ENCODE peak calls at places on chromosome 1, in ten cellular contexts. U is spleen; N is testis; W is heart left ventricle; P is CD8-positive, alpha-beta T cell; X is A673; I is suprapubic skin; Z is aorta; B is IMR-90; M is prostate gland. V is an unnamed sample.

GRCh38 chr1:184649500-184649899 is 105.2 kb downstream of the EDEM3 start:
- DNase-seq in U (no peak), N (no peak), W (no peak), P (no peak), X (no peak), I (no peak), Z (no peak), B (peak), M (no peak), V (no peak)

GRCh38 chr1:226308166-226308722 is 720 bp downstream of the LIN9 start:
- DNase-seq in U (no peak), N (peak), W (no peak), P (no peak), X (peak), I (peak), Z (no peak), B (no peak), M (peak), V (no peak)

GRCh38 chr1:3052501-3052900 is 16.5 kb upstream of the PRDM16 start:
- DNase-seq in U (no peak), N (no peak), W (peak), P (no peak), X (no peak), I (peak), Z (peak), B (no peak), M (no peak), V (peak)

GRCh38 chr1:221715321-221716169 is 26.3 kb downstream of the DUSP10 start:
- DNase-seq in U (no peak), N (no peak), W (no peak), P (no peak), X (peak), I (no peak), Z (no peak), B (peak), M (peak), V (no peak)

GRCh38 chr1:220370041-220370700 is 97.9 kb upstream of the RAB3GAP2 start:
- DNase-seq in U (no peak), N (no peak), W (no peak), P (no peak), X (peak), I (no peak), Z (no peak), B (peak), M (no peak), V (no peak)

GRCh38 chr1:27341525-27342252 is at the start of gene SYTL1:
- DNase-seq in U (peak), N (no peak), W (peak), P (peak), X (peak), I (no peak), Z (no peak), B (peak), M (peak), V (no peak)

GRCh38 chr1:2558861-2559260 is 2.7 kb downstream of the TNFRSF14 start:
- DNase-seq in U (no peak), N (no peak), W (no peak), P (no peak), X (no peak), I (no peak), Z (no peak), B (no peak), M (no peak), V (no peak)

GRCh38 chr1:201916649-201917249 is 28.1 kb downstream of the SHISA4 start:
- DNase-seq in U (no peak), N (peak), W (no peak), P (no peak), X (no peak), I (no peak), Z (peak), B (peak), M (no peak), V (peak)

GRCh38 chr1:1123581-1124507 is 8.0 kb upstream of the C1orf159 start:
- DNase-seq in U (peak), N (no peak), W (peak), P (no peak), X (peak), I (no peak), Z (no peak), B (peak), M (no peak), V (no peak)

GRCh38 chr1:7063981-7064380 is 278.7 kb downstream of the CAMTA1 start:
- DNase-seq in U (no peak), N (no peak), W (no peak), P (no peak), X (no peak), I (no peak), Z (no peak), B (no peak), M (no peak), V (no peak)

GRCh38 chr1:55554611-55555010 is 339.4 kb upstream of the USP24 start:
- DNase-seq in U (no peak), N (no peak), W (no peak), P (no peak), X (no peak), I (no peak), Z (no peak), B (no peak), M (no peak), V (no peak)

GRCh38 chr1:53330819-53331218 is 2.9 kb upstream of the LRP8 start:
- DNase-seq in U (peak), N (peak), W (no peak), P (no peak), X (no peak), I (peak), Z (peak), B (no peak), M (no peak), V (peak)

GRCh38 chr1:77057994-77058585 is 161.1 kb downstream of the PIGK start:
- DNase-seq in U (no peak), N (no peak), W (no peak), P (no peak), X (no peak), I (no peak), Z (no peak), B (no peak), M (no peak), V (no peak)

GRCh38 chr1:3975903-3976630 is 76.0 kb upstream of the C1orf174 start:
- DNase-seq in U (no peak), N (peak), W (no peak), P (no peak), X (no peak), I (no peak), Z (peak), B (no peak), M (no peak), V (no peak)

GRCh38 chr1:9459784-9460407 is 79.4 kb upstream of the SLC25A33 start:
- DNase-seq in U (no peak), N (no peak), W (peak), P (no peak), X (no peak), I (no peak), Z (no peak), B (no peak), M (no peak), V (no peak)

GRCh38 chr1:91736999-91737615 is 148.8 kb downstream of the TGFBR3 start:
- DNase-seq in U (no peak), N (no peak), W (no peak), P (no peak), X (no peak), I (no peak), Z (no peak), B (peak), M (peak), V (no peak)
- H3K27ac ChIP-seq in U (no peak), N (no peak), W (peak), P (no peak), X (no peak), I (peak), Z (no peak), B (peak), M (peak), V (peak)

DNA sequence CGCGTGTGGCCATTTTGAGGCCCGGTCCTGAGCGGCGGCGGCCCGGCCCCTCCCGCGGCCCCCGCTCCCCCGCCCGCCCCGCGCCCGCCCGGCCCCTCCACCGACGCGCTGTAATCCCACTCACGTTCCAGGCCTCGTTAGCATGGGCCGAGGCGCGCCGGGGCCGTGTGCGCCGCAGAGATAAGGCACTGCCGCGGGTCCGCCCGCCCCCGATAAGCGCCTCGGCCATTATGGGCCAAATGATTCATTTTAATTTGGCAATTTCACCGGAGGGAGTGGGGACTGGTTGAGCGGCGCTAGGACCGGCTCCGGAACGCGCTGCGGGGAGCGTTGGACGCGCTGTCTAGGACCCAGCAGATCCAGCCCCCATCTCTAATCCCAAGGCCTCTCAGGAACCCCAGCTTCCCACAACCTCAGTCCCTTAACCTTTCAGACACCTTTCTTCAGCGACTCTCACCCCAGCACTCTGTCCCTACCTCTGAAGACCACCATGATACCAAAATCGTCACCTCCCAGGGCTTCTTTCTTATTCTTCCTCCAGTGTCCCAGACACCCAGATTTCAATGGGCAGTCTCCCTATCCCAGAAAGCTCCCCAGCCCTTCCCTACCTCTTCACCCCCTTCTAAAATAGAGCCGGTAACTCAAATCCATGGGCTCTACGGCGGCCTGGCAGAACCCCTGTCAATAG is at the start of gene TAL1:
- DNase-seq in U (no peak), N (no peak), W (peak), P (no peak), X (no peak), I (no peak), Z (no peak), B (no peak), M (no peak), V (no peak)
- H3K4me3 ChIP-seq in U (peak), N (peak), W (peak), P (peak), X (peak), I (peak), Z (no peak), B (no peak), M (peak), V (peak)

DNA sequence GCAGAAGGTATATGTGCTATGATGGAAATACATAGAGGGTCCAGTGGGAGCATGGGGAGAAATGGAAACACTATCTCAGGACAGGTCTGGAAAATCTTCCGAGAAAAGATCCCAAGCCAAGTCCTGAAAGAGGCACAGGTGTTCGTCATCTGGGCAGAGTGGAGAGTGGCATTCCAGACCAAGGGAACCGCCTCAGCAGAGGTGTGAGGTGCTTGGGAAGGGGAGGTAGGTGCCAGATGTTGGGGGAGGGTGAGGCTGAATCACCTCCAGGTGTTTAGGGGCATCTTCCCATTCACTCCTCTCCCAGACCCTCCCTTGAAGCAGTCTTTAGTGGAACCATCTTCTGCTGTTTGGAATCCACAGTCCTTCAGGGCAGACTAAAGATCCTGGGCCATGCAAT is 23.5 kb upstream of the LRRN2 start:
- DNase-seq in U (no peak), N (no peak), W (no peak), P (no peak), X (no peak), I (no peak), Z (peak), B (no peak), M (no peak), V (no peak)
- H3K27ac ChIP-seq in U (no peak), N (no peak), W (no peak), P (no peak), X (no peak), I (no peak), Z (no peak), B (no peak), M (no peak), V (no peak)

DNA sequence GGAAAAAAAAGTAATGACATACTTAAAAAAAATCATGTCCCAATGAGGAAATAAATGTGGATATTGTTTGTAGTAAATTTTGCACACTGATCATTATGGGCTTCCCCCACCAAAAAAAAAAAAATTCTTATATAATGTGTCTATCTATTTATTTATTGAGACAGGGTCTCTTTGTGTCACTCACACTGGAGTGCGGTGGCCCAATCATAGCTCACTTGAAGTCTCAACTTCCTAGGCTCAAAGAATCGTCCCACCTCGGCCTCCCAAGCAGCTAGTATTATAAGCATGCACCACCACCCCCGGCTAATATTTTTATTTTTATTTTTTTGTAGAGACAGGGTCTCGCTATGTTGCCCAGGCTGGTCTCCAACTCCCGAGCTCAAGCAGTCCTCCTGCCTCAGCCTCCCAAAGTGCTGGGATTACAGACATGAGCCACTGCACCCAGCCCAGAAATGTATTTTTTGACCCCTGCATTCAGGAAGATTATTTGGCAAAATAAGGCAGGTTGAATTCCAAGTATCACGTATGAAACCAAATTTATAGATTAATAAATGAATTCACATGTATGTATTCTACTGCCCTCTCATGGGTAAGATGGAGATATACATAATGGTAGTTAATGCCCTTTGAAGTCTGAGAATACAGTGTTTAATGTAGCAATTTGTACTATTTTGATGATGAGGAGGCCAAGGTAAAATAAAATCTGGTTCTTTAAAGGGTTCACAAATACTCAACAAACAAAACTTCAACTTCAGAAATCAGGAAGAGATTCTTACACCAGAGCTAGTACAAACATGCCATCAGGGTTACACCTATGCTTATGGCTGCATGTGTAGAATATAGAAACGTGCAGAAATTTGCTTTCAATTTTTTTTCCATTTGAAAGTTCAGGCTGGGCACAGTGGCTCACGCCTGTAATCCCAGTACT is 1.4 kb upstream of the DENND2C start:
- DNase-seq in U (no peak), N (no peak), W (no peak), P (no peak), X (peak), I (no peak), Z (no peak), B (peak), M (no peak), V (no peak)
- H3K4me3 ChIP-seq in U (no peak), N (peak), W (peak), P (no peak), X (no peak), I (peak), Z (no peak), B (no peak), M (no peak), V (no peak)

DNA sequence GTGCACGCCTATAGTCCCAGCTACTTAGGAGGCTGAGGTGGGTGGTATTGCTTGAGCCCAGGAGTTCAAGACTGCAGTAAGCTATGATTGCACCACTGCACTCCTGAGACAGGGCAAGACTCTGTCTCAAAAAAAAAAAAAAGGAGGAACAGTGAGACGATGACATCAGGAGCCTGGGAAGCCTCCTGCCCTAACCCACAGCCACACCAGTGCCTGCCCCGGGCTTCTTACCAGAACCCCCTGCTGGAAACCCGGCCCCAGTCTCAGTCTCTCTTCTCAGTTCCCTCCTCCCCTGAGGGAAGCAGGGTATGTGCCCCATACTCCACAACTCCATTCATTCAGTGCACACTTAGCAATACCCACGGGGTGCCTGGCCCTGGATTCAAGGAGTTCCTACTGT is 9.1 kb downstream of the COL8A2 start:
- DNase-seq in U (no peak), N (no peak), W (no peak), P (no peak), X (no peak), I (no peak), Z (no peak), B (peak), M (no peak), V (no peak)
- H3K27ac ChIP-seq in U (no peak), N (no peak), W (no peak), P (no peak), X (no peak), I (no peak), Z (peak), B (no peak), M (no peak), V (peak)

DNA sequence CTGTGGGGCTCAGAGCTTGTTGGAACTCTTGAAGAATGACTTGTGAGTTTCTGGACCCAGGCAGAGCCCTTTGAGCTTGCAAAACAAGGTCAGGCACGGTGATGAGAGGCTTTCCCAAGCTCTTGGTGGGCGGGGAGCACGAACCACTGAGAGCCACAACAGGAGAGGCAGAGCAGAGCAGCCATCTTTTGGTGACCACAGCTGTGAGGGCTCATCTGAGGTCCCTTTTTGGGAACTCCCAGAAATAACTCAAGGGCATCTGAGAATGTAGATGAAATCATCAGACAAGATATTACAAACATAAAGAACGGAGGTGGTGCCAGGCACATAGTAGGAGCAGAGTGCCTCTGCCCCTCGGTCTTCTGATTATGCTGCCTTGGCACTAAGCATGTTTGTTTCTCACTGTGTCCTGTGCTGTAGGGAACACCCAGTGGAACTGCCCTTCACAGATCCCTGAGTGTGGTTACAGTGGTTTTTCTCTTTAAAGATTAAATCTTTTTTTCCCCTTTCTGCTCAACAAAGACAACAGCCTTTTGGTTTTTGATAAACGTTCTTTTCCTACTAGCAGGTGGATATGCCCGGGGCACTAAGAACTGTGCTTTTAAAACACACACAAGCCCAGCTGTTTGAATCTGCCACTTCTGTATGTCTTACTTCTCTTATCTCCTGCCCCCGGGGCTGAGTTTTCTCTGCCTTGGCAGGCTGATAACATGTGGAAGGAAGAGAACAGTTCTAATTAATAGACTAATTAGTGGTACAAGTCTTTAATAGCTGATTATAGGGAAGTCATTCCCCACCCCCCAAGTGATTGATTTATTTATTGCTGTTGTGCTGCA is 37.7 kb downstream of the CD34 start:
- DNase-seq in U (no peak), N (no peak), W (no peak), P (peak), X (no peak), I (no peak), Z (no peak), B (no peak), M (no peak), V (no peak)
- H3K4me3 ChIP-seq in U (no peak), N (no peak), W (no peak), P (peak), X (no peak), I (no peak), Z (no peak), B (no peak), M (no peak), V (no peak)

GRCh38 chr1:43961692-43962091 is 8.1 kb upstream of the DPH2 start:
- DNase-seq in U (no peak), N (no peak), W (no peak), P (no peak), X (no peak), I (no peak), Z (no peak), B (no peak), M (no peak), V (no peak)

GRCh38 chr1:43963006-43963405 is 6.8 kb upstream of the DPH2 start:
- DNase-seq in U (no peak), N (no peak), W (no peak), P (no peak), X (no peak), I (no peak), Z (no peak), B (no peak), M (no peak), V (no peak)

GRCh38 chr1:43958351-43959255 is 11.2 kb upstream of the DPH2 start:
- DNase-seq in U (no peak), N (no peak), W (no peak), P (no peak), X (no peak), I (no peak), Z (no peak), B (no peak), M (no peak), V (no peak)

GRCh38 chr1:43962324-43962723 is 7.5 kb upstream of the DPH2 start:
- DNase-seq in U (no peak), N (no peak), W (no peak), P (no peak), X (no peak), I (no peak), Z (no peak), B (no peak), M (no peak), V (no peak)

DNA sequence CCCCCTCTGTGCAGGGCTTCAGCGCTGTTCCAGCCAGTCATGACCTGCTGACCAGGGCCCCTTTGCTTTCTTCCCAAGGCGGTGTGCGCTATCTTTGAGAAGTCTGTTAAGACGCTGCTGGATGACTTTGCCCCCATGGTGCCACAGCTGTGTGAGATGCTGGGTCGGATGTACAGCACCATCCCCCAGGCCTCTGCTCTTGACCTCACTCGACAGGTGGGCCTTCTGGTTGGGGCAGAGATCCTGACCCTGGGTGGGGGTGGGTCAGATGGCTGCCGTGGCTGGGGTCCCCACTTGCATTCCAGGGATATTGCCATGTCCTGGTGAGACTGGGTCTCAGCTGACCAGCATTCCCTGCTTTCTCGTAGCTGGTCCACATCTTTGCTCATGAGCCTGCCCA is 9.0 kb upstream of the DPH2 start:
- DNase-seq in U (no peak), N (no peak), W (no peak), P (no peak), X (no peak), I (no peak), Z (no peak), B (no peak), M (no peak), V (no peak)
- H3K27ac ChIP-seq in U (no peak), N (no peak), W (no peak), P (no peak), X (no peak), I (no peak), Z (no peak), B (no peak), M (no peak), V (no peak)

GRCh38 chr1:205437570-205437969 is 15.7 kb upstream of the LEMD1 start:
- DNase-seq in U (no peak), N (no peak), W (no peak), P (no peak), X (no peak), I (no peak), Z (peak), B (no peak), M (no peak), V (peak)
- H3K4me3 ChIP-seq in U (no peak), N (no peak), W (no peak), P (no peak), X (no peak), I (no peak), Z (no peak), B (no peak), M (no peak), V (no peak)

GRCh38 chr1:66247415-66248208 is 286.3 kb upstream of the SGIP1 start:
- DNase-seq in U (peak), N (no peak), W (no peak), P (no peak), X (no peak), I (no peak), Z (no peak), B (no peak), M (no peak), V (no peak)
- H3K27ac ChIP-seq in U (no peak), N (no peak), W (no peak), P (no peak), X (peak), I (no peak), Z (no peak), B (no peak), M (no peak), V (peak)